ENCODE peak calls at places on chromosome 11, in nine cellular contexts. Y is T-cell; R is NCI-H460; A is GM12891; E is pancreas; K is ovary; B is activated effector memory CD4-positive, alpha-beta T cell treated with anti-CD3 and anti-CD28 coated beads, Interleukin-2, amount 50 U/mL, for 16 hours; F is activated naive CD4-positive, alpha-beta T cell; S is H9. P is an unnamed sample.
A peak's percentile ranks its signal among the peaks of the same experiment; 100 is the strongest.

GRCh38 chr11:911031-911889 is 650 bp upstream of the CHID1 start:
- DNase-seq in E (no peak), B (peak; percentile 80), K (peak; percentile 42), A (no peak), F (no peak), Y (no peak), S (peak; percentile 60), R (no peak), P (no peak)

GRCh38 chr11:61281581-61282250 is 13.4 kb downstream of the VWCE start:
- DNase-seq in E (peak; percentile 61), B (peak; percentile 70), A (peak; percentile 63), Y (no peak), R (no peak), K (peak; percentile 82), F (no peak), S (peak; percentile 91), P (no peak)

GRCh38 chr11:6602096-6602940 is 1.1 kb downstream of the RRP8 start:
- DNase-seq in B (no peak), Y (no peak), A (no peak), E (no peak), F (no peak), K (peak; percentile 5), R (no peak), S (no peak), P (no peak)

GRCh38 chr11:133663135-133663534 is 130.8 kb upstream of the OPCML start:
- DNase-seq in E (no peak), F (no peak), A (no peak), K (no peak), R (no peak), S (peak; percentile 10), B (no peak), Y (no peak), P (no peak)

GRCh38 chr11:19508166-19508565 is 204.5 kb upstream of the NAV2 start:
- DNase-seq in B (no peak), F (no peak), E (no peak), R (peak; percentile 5), S (no peak), A (no peak), Y (no peak), K (no peak), P (no peak)

GRCh38 chr11:128628686-128629085 is 41.3 kb upstream of the ETS1 start:
- DNase-seq in A (no peak), B (no peak), F (no peak), Y (peak; percentile 50), R (no peak), K (no peak), E (no peak), S (no peak), P (no peak)

GRCh38 chr11:72039108-72039850 is 40.6 kb downstream of the IL18BP start:
- DNase-seq in F (no peak), E (peak; percentile 57), Y (no peak), R (no peak), S (no peak), B (no peak), K (peak; percentile 57), A (no peak), P (no peak)

GRCh38 chr11:65437436-65438227 is 15.0 kb downstream of the NEAT1 start:
- DNase-seq in S (no peak), A (no peak), R (no peak), F (no peak), K (no peak), E (peak; percentile 25), Y (no peak), B (peak; percentile 46), P (peak; percentile 54)

GRCh38 chr11:128610765-128611617 is 23.6 kb upstream of the ETS1 start:
- DNase-seq in S (no peak), F (no peak), Y (peak; percentile 54), E (no peak), A (no peak), K (no peak), R (no peak), B (peak; percentile 80), P (no peak)

GRCh38 chr11:72773291-72773690 is 20.6 kb downstream of the STARD10 start:
- DNase-seq in Y (no peak), A (no peak), F (no peak), R (no peak), S (no peak), B (no peak), E (peak; percentile 63), K (peak; percentile 67), P (no peak)